ENCODE peak calls at places on chromosomes 12 and 14, in ten cellular contexts. C, H, V, O, T, F, E, Z, R and P are unnamed samples.
A peak's percentile ranks its signal among the peaks of the same experiment; 100 is the strongest.

GRCh38 chr14:69004731-69005431 is 25.8 kb upstream of the ACTN1 start:
- DNase-seq in H (no peak), V (no peak), O (peak; percentile 43), F (no peak), E (no peak), C (no peak), Z (no peak), R (no peak), T (no peak), P (no peak)

GRCh38 chr12:69412655-69413054 is 53.1 kb downstream of the YEATS4 start:
- DNase-seq in V (no peak), O (no peak), F (no peak), E (no peak), T (no peak), C (no peak), R (no peak), H (no peak), Z (no peak), P (no peak)

GRCh38 chr12:131986847-131987398 is 37.2 kb downstream of the EP400 start:
- DNase-seq in T (no peak), O (no peak), Z (peak; percentile 7), F (no peak), E (peak; percentile 22), V (no peak), C (no peak), R (no peak), H (no peak), P (no peak)

GRCh38 chr12:92971869-92972524 is 42.9 kb upstream of the EEA1 start:
- DNase-seq in O (peak; percentile 86), C (no peak), F (no peak), H (no peak), V (no peak), T (no peak), Z (no peak), R (no peak), E (no peak), P (no peak)

GRCh38 chr14:62084020-62084419 is 321.8 kb downstream of the SNAPC1 start:
- DNase-seq in Z (no peak), R (no peak), E (no peak), C (no peak), F (no peak), H (no peak), V (no peak), T (no peak), O (no peak), P (no peak)

GRCh38 chr12:113208041-113208934 is 13.0 kb upstream of the TPCN1 start:
- DNase-seq in O (peak; percentile 79), H (peak; percentile 35), V (no peak), C (no peak), E (no peak), R (peak; percentile 66), T (no peak), F (no peak), Z (no peak), P (no peak)

GRCh38 chr12:31523306-31523705 is 67.6 kb downstream of the DENND5B start:
- DNase-seq in E (no peak), F (no peak), O (no peak), T (no peak), Z (no peak), C (no peak), H (no peak), R (no peak), V (no peak), P (no peak)

GRCh38 chr12:51055060-51055459 is 6.9 kb downstream of the LETMD1 start:
- DNase-seq in R (no peak), F (no peak), C (no peak), E (no peak), T (no peak), V (no peak), O (no peak), H (no peak), Z (no peak), P (no peak)

DNA sequence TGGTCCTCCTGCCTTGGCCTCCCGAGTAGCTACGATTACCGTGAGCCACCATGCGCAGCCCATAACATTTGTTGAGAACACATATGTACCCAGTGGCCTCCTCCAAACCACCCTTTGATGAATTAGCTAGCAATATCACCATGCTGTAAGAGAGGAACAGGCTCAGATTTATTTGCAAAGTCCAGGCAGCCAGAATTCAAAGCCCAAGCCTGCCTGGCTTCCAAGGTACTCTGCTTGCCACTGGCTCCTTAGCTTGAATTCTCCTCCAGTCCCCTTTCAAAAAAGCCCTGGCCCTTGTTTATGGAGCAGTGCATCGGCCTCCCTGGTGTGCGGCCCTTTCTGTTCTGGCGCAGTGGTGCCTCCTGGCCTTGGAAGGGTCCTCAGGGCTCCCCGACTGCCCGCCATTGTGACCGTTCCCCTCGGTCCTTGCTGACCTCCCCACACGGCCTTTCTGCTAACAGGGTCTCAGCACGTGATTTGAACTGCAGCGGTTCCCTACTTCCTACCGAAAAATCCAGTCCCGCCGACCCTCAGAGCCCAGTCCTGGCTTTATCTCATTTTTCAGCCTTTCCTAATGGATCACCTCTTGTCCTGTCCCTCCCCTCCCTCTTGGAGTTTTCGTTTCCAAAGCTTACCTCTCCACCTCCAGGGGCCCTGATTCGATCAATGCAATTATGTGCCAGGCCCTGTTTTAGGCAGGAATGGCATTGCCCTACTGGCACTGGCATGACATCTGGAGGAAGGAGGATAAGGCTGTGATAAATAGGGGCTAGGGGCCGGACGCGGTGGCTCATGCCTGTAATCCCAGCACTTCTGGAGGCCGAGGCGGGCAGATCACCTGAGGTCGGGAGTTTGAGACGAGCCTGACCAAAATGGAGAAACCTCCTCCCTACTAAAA is 22.0 kb downstream of the SLC25A29 start:
- DNase-seq in H (peak; percentile 22), C (no peak), V (no peak), R (no peak), O (no peak), F (no peak), T (no peak), Z (no peak), E (no peak), P (no peak)
- TF ChIP-seq POLR2A in H (no peak), C (no peak), V (no peak), R (no peak), O (no peak), F (no peak), T (no peak), Z (no peak), E (no peak), P (no peak)

GRCh38 chr12:26124491-26125450 is at the start of gene BHLHE41:
- DNase-seq in O (peak; percentile 36), T (no peak), Z (peak; percentile 90), F (peak; percentile 83), C (peak; percentile 74), H (peak; percentile 78), E (peak; percentile 61), R (peak; percentile 56), V (no peak), P (peak; percentile 36)
- TF ChIP-seq POLR2A in O (no peak), T (no peak), Z (no peak), F (no peak), C (no peak), H (no peak), E (peak; percentile 43), R (no peak), V (no peak), P (no peak)

DNA sequence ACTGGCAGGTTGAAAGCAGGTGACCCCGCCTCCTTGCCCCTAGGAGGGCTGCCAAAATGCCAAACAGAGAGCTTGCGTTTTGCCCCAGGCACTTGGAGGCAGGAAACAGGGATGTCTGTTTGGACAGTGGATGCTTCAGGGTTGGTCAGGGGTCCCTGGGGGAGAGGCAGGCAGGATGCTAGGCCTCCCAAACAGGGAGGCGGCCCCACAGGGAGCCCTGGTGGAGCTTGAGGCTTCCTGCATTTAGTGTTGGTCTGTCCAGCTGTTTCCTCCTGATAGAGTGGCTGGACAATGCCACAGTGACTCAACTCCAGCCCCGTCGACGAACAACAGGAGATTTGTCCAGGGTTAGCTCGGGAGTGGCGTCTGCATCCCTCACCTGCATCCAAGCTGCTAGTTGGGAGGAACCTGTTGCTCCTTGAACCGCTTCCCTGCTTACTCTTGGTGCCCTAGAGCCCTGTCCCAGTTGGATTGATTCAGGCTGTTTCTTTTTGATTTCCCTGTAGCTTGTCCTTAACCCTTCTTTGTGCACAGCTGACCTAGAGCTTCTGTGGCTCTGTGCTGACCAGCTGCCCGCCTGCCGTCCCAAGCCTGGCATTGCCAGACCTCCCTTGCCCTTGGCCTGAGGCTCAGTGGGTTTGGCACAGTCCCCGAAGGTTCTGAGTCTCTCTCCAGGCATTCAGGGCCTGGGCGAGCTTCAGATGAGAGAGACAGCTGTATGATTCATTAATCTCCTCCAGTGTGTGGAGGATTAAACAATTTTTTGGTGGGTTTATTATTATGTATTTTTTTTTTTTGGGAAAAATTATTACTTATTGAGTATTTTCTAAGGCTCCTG is 45.9 kb downstream of the TSPAN9 start:
- DNase-seq in F (peak; percentile 51), H (no peak), C (peak; percentile 74), V (no peak), Z (no peak), O (peak; percentile 75), T (peak; percentile 84), R (no peak), E (peak; percentile 65), P (no peak)
- TF ChIP-seq POLR2A in F (no peak), H (no peak), C (no peak), V (no peak), Z (no peak), O (no peak), T (no peak), R (no peak), E (no peak), P (no peak)

GRCh38 chr12:6569312-6569711 is 1.2 kb upstream of the NOP2 start:
- DNase-seq in F (no peak), C (no peak), V (no peak), Z (peak; percentile 20), T (no peak), E (no peak), R (no peak), O (no peak), H (no peak), P (no peak)
- TF ChIP-seq POLR2A in F (no peak), C (no peak), V (no peak), Z (no peak), T (no peak), E (no peak), R (no peak), O (no peak), H (no peak), P (peak; percentile 27)